ENCODE peak calls at places on chromosomes 2 and 18, in seven cellular contexts. One of them, this sample, is unnamed.

GRCh38 chr2:190717764-190718651 is 69.1 kb downstream of the NAB1 start:
- DNase-seq in fibroblast of lung: no peak
- DNase-seq in IMR-90: no peak
- DNase-seq in Calu3: no peak
- DNase-seq in neural crest cell: no peak
- DNase-seq in esophagus squamous epithelium: no peak
- DNase-seq in fibroblast of mammary gland: no peak
- DNase-seq in this sample: no peak

GRCh38 chr2:85602476-85603234 is at the start of gene TMEM150A:
- DNase-seq in fibroblast of mammary gland: peak; percentile 84
- DNase-seq in IMR-90: peak; percentile 80
- DNase-seq in esophagus squamous epithelium: peak; percentile 80
- DNase-seq in fibroblast of lung: peak; percentile 89
- DNase-seq in Calu3: peak; percentile 95
- DNase-seq in neural crest cell: peak; percentile 83
- DNase-seq in this sample: peak; percentile 98

GRCh38 chr2:86017901-86018896 is 87.5 kb downstream of the POLR1A start:
- DNase-seq in esophagus squamous epithelium: no peak
- DNase-seq in neural crest cell: no peak
- DNase-seq in fibroblast of mammary gland: no peak
- DNase-seq in IMR-90: peak; percentile 47
- DNase-seq in fibroblast of lung: no peak
- DNase-seq in Calu3: peak; percentile 71
- DNase-seq in this sample: peak; percentile 87

GRCh38 chr2:130349174-130349573 is 6.5 kb downstream of the IMP4 start:
- DNase-seq in Calu3: no peak
- DNase-seq in fibroblast of mammary gland: no peak
- DNase-seq in esophagus squamous epithelium: no peak
- DNase-seq in fibroblast of lung: no peak
- DNase-seq in IMR-90: no peak
- DNase-seq in neural crest cell: no peak
- DNase-seq in this sample: no peak

GRCh38 chr2:127465258-127465657 is 47.0 kb downstream of the PROC start:
- DNase-seq in Calu3: no peak
- DNase-seq in fibroblast of mammary gland: no peak
- DNase-seq in esophagus squamous epithelium: no peak
- DNase-seq in fibroblast of lung: no peak
- DNase-seq in IMR-90: no peak
- DNase-seq in neural crest cell: no peak
- DNase-seq in this sample: no peak

GRCh38 chr18:59900222-59901128 is 679 bp downstream of the PMAIP1 start:
- DNase-seq in fibroblast of lung: peak; percentile 88
- DNase-seq in fibroblast of mammary gland: peak; percentile 72
- DNase-seq in neural crest cell: peak; percentile 20
- DNase-seq in IMR-90: peak; percentile 85
- DNase-seq in Calu3: peak; percentile 61
- DNase-seq in esophagus squamous epithelium: no peak
- DNase-seq in this sample: no peak

GRCh38 chr2:46119453-46119852 is 177.8 kb upstream of the EPAS1 start:
- DNase-seq in neural crest cell: no peak
- DNase-seq in Calu3: no peak
- DNase-seq in esophagus squamous epithelium: no peak
- DNase-seq in fibroblast of mammary gland: peak; percentile 81
- DNase-seq in fibroblast of lung: peak; percentile 47
- DNase-seq in IMR-90: no peak
- DNase-seq in this sample: no peak

GRCh38 chr2:135103843-135104242 is 51.8 kb downstream of the RAB3GAP1 start:
- DNase-seq in Calu3: no peak
- DNase-seq in IMR-90: no peak
- DNase-seq in fibroblast of mammary gland: no peak
- DNase-seq in neural crest cell: no peak
- DNase-seq in esophagus squamous epithelium: no peak
- DNase-seq in fibroblast of lung: no peak
- DNase-seq in this sample: no peak

GRCh38 chr2:182368996-182369395 is 57.8 kb downstream of the PDE1A start:
- DNase-seq in IMR-90: no peak
- DNase-seq in fibroblast of lung: no peak
- DNase-seq in neural crest cell: no peak
- DNase-seq in fibroblast of mammary gland: no peak
- DNase-seq in esophagus squamous epithelium: no peak
- DNase-seq in Calu3: no peak
- DNase-seq in this sample: no peak

GRCh38 chr2:128241896-128242295 is 76.8 kb downstream of the HS6ST1 start:
- DNase-seq in Calu3: no peak
- DNase-seq in neural crest cell: no peak
- DNase-seq in esophagus squamous epithelium: no peak
- DNase-seq in fibroblast of mammary gland: no peak
- DNase-seq in IMR-90: no peak
- DNase-seq in fibroblast of lung: no peak
- DNase-seq in this sample: no peak

GRCh38 chr2:190179754-190180312 is 117.3 kb upstream of the MSTN start:
- DNase-seq in fibroblast of lung: peak; percentile 8
- DNase-seq in esophagus squamous epithelium: no peak
- DNase-seq in IMR-90: no peak
- DNase-seq in neural crest cell: no peak
- DNase-seq in Calu3: no peak
- DNase-seq in fibroblast of mammary gland: no peak
- DNase-seq in this sample: no peak

GRCh38 chr2:96622544-96622943 is 15.6 kb downstream of the KANSL3 start:
- DNase-seq in esophagus squamous epithelium: no peak
- DNase-seq in Calu3: no peak
- DNase-seq in neural crest cell: no peak
- DNase-seq in fibroblast of lung: no peak
- DNase-seq in IMR-90: no peak
- DNase-seq in fibroblast of mammary gland: no peak
- DNase-seq in this sample: no peak

GRCh38 chr18:64119916-64120315 is 29.0 kb downstream of the LINC00305 start:
- DNase-seq in IMR-90: no peak
- DNase-seq in esophagus squamous epithelium: no peak
- DNase-seq in Calu3: no peak
- DNase-seq in fibroblast of lung: no peak
- DNase-seq in neural crest cell: no peak
- DNase-seq in fibroblast of mammary gland: no peak
- DNase-seq in this sample: no peak
- TF ChIP-seq CTCF in IMR-90: no peak
- TF ChIP-seq CTCF in esophagus squamous epithelium: no peak
- TF ChIP-seq CTCF in Calu3: peak; percentile 33
- TF ChIP-seq CTCF in fibroblast of lung: no peak
- TF ChIP-seq CTCF in neural crest cell: peak; percentile 60
- TF ChIP-seq CTCF in fibroblast of mammary gland: no peak
- TF ChIP-seq CTCF in this sample: peak; percentile 71

GRCh38 chr2:74440005-74440377 is 1.7 kb downstream of the RTKN start:
- DNase-seq in fibroblast of mammary gland: peak; percentile 46
- DNase-seq in fibroblast of lung: peak; percentile 61
- DNase-seq in neural crest cell: peak; percentile 59
- DNase-seq in IMR-90: peak; percentile 46
- DNase-seq in esophagus squamous epithelium: no peak
- DNase-seq in Calu3: peak; percentile 26
- DNase-seq in this sample: no peak

GRCh38 chr2:74441111-74441689 is 537 bp downstream of the RTKN start:
- DNase-seq in Calu3: no peak
- DNase-seq in esophagus squamous epithelium: no peak
- DNase-seq in IMR-90: no peak
- DNase-seq in neural crest cell: no peak
- DNase-seq in fibroblast of mammary gland: no peak
- DNase-seq in fibroblast of lung: no peak
- DNase-seq in this sample: no peak

GRCh38 chr2:74439373-74440004 is 2.2 kb downstream of the RTKN start:
- DNase-seq in IMR-90: no peak
- DNase-seq in neural crest cell: no peak
- DNase-seq in esophagus squamous epithelium: no peak
- DNase-seq in fibroblast of lung: no peak
- DNase-seq in fibroblast of mammary gland: no peak
- DNase-seq in Calu3: no peak
- DNase-seq in this sample: no peak

GRCh38 chr2:74441690-74442482 is at the start of gene RTKN:
- DNase-seq in fibroblast of lung: no peak
- DNase-seq in esophagus squamous epithelium: no peak
- DNase-seq in Calu3: peak; percentile 89
- DNase-seq in neural crest cell: peak; percentile 28
- DNase-seq in IMR-90: no peak
- DNase-seq in fibroblast of mammary gland: no peak
- DNase-seq in this sample: no peak

GRCh38 chr2:74440378-74441110 is 1.2 kb downstream of the RTKN start:
- DNase-seq in esophagus squamous epithelium: no peak
- DNase-seq in fibroblast of mammary gland: peak; percentile 68
- DNase-seq in Calu3: peak; percentile 92
- DNase-seq in neural crest cell: peak; percentile 85
- DNase-seq in IMR-90: peak; percentile 81
- DNase-seq in fibroblast of lung: peak; percentile 85
- DNase-seq in this sample: no peak
- TF ChIP-seq CTCF in esophagus squamous epithelium: no peak
- TF ChIP-seq CTCF in fibroblast of mammary gland: no peak
- TF ChIP-seq CTCF in Calu3: no peak
- TF ChIP-seq CTCF in neural crest cell: peak; percentile 42
- TF ChIP-seq CTCF in IMR-90: peak; percentile 20
- TF ChIP-seq CTCF in fibroblast of lung: peak; percentile 1
- TF ChIP-seq CTCF in this sample: peak; percentile 54

GRCh38 chr18:49886891-49887764 is 73.8 kb upstream of the ACAA2 start:
- DNase-seq in fibroblast of mammary gland: no peak
- DNase-seq in fibroblast of lung: no peak
- DNase-seq in Calu3: no peak
- DNase-seq in IMR-90: no peak
- DNase-seq in esophagus squamous epithelium: no peak
- DNase-seq in neural crest cell: no peak
- DNase-seq in this sample: no peak
- TF ChIP-seq CTCF in fibroblast of mammary gland: no peak
- TF ChIP-seq CTCF in fibroblast of lung: no peak
- TF ChIP-seq CTCF in Calu3: no peak
- TF ChIP-seq CTCF in IMR-90: no peak
- TF ChIP-seq CTCF in esophagus squamous epithelium: no peak
- TF ChIP-seq CTCF in neural crest cell: no peak
- TF ChIP-seq CTCF in this sample: no peak

GRCh38 chr2:122023059-122023879 is 267.8 kb downstream of the TSN start:
- DNase-seq in fibroblast of mammary gland: no peak
- DNase-seq in Calu3: no peak
- DNase-seq in neural crest cell: no peak
- DNase-seq in IMR-90: no peak
- DNase-seq in fibroblast of lung: no peak
- DNase-seq in esophagus squamous epithelium: no peak
- DNase-seq in this sample: no peak
- TF ChIP-seq CTCF in fibroblast of mammary gland: no peak
- TF ChIP-seq CTCF in Calu3: no peak
- TF ChIP-seq CTCF in neural crest cell: no peak
- TF ChIP-seq CTCF in IMR-90: no peak
- TF ChIP-seq CTCF in fibroblast of lung: no peak
- TF ChIP-seq CTCF in esophagus squamous epithelium: no peak
- TF ChIP-seq CTCF in this sample: no peak

This sample was measured in chondrocyte.